ENCODE peak calls at places on chromosomes 11 and 22, in four cellular contexts. Q, C, U and E are unnamed samples.

GRCh38 chr11:40388097-40388818 is 1071.2 kb downstream of the LRRC4C start:
- DNase-seq in C (no peak), Q (peak), U (no peak), E (peak)

GRCh38 chr11:42770444-42771065 is 541.2 kb upstream of the API5 start:
- DNase-seq in Q (no peak), C (peak), U (peak), E (no peak)

GRCh38 chr22:44678245-44678979 is 23.6 kb upstream of the PRR5 start:
- DNase-seq in Q (no peak), U (no peak), C (no peak), E (no peak)

GRCh38 chr11:47259178-47259977 is 1.6 kb downstream of the NR1H3 start:
- DNase-seq in U (peak), Q (no peak), C (no peak), E (no peak)

GRCh38 chr11:57751676-57752253 is at the start of gene BTBD18:
- DNase-seq in U (peak), C (peak), Q (peak), E (no peak)

GRCh38 chr22:49063040-49063329 is 764.7 kb downstream of the BRD1 start:
- DNase-seq in C (no peak), U (no peak), Q (no peak), E (no peak)

GRCh38 chr11:6567371-6567745 is 36.1 kb downstream of the RRP8 start:
- DNase-seq in Q (no peak), C (no peak), U (no peak), E (no peak)

GRCh38 chr11:126498281-126498680 is 142.8 kb downstream of the ST3GAL4 start:
- DNase-seq in C (no peak), U (no peak), Q (no peak), E (no peak)

GRCh38 chr11:66639066-66639813 is 737 bp downstream of the RBM4 start:
- DNase-seq in U (peak), C (peak), Q (peak), E (no peak)

GRCh38 chr11:71334191-71334590 is 81.8 kb upstream of the SHANK2 start:
- DNase-seq in Q (no peak), C (no peak), U (no peak), E (no peak)

GRCh38 chr11:58762284-58763119 is 30.8 kb upstream of the GLYAT start:
- DNase-seq in C (no peak), U (no peak), Q (no peak), E (no peak)

GRCh38 chr22:23715811-23716355 is 25.1 kb downstream of the RGL4 start:
- DNase-seq in C (no peak), Q (no peak), U (no peak), E (no peak)

GRCh38 chr11:128776088-128776433 is 82.2 kb downstream of the FLI1 start:
- DNase-seq in U (no peak), C (no peak), Q (no peak), E (no peak)

GRCh38 chr11:117424781-117425180 is 97.1 kb downstream of the CEP164 start:
- DNase-seq in Q (no peak), C (no peak), U (no peak), E (no peak)

GRCh38 chr11:69903206-69903605 is 84.0 kb upstream of the FGF3 start:
- DNase-seq in Q (no peak), U (no peak), C (no peak), E (no peak)

GRCh38 chr11:29937526-29937925 is 79.3 kb downstream of the KCNA4 start:
- DNase-seq in C (no peak), U (no peak), Q (no peak), E (no peak)

GRCh38 chr22:38718414-38718813 is 12.7 kb downstream of the GTPBP1 start:
- DNase-seq in C (no peak), U (peak), Q (peak), E (peak)

GRCh38 chr11:45585205-45585604 is 80.2 kb downstream of the CHST1 start:
- DNase-seq in Q (no peak), C (no peak), U (no peak), E (no peak)

GRCh38 chr11:104127828-104128227 is 36.1 kb downstream of the PDGFD start:
- DNase-seq in Q (peak), U (no peak), C (no peak), E (no peak)

GRCh38 chr11:911031-911889 is 650 bp upstream of the CHID1 start:
- DNase-seq in U (peak), Q (peak), C (peak), E (no peak)

GRCh38 chr22:50199836-50200332 is 927 bp upstream of the SELENOO start:
- DNase-seq in Q (no peak), C (no peak), U (no peak), E (no peak)

GRCh38 chr22:46604306-46604690 is 15.9 kb upstream of the GRAMD4 start:
- DNase-seq in Q (no peak), C (no peak), U (no peak), E (no peak)

GRCh38 chr22:42688241-42688913 is 32.3 kb downstream of the A4GALT start:
- DNase-seq in Q (peak), U (peak), C (peak), E (peak)

GRCh38 chr11:35811783-35812182 is 132.1 kb upstream of the LDLRAD3 start:
- DNase-seq in C (no peak), Q (no peak), U (no peak), E (no peak)

GRCh38 chr22:44003776-44004460 is 20.2 kb upstream of the PARVB start:
- DNase-seq in Q (no peak), U (no peak), C (no peak), E (no peak)

GRCh38 chr22:46355369-46355995 is 20.0 kb downstream of the TRMU start:
- DNase-seq in U (peak), C (peak), Q (peak), E (no peak)

GRCh38 chr22:17369553-17370035 is 334 bp downstream of the CECR2 start:
- DNase-seq in C (peak), U (no peak), Q (no peak), E (no peak)

GRCh38 chr22:38882480-38882879 is 10.5 kb upstream of the CBX6 start:
- DNase-seq in U (no peak), Q (no peak), C (no peak), E (no peak)

GRCh38 chr11:119797137-119797611 is 68.2 kb upstream of the NECTIN1 start:
- DNase-seq in Q (no peak), U (no peak), C (no peak), E (no peak)

GRCh38 chr11:66071326-66071870 is 1.3 kb downstream of the PACS1 start:
- DNase-seq in U (no peak), C (no peak), Q (no peak), E (no peak)

GRCh38 chr22:44172370-44173108 is 8.2 kb upstream of the PARVG start:
- DNase-seq in C (peak), U (no peak), Q (no peak), E (no peak)

GRCh38 chr11:127888396-127888795 is 699.0 kb downstream of the ETS1 start:
- DNase-seq in C (no peak), U (no peak), Q (no peak), E (no peak)

GRCh38 chr22:35821654-35822053 is 104.0 kb downstream of the APOL5 start:
- DNase-seq in Q (no peak), U (no peak), C (no peak), E (no peak)

GRCh38 chr22:35824256-35824655 is 106.6 kb downstream of the APOL5 start:
- DNase-seq in Q (no peak), C (no peak), U (no peak), E (no peak)

GRCh38 chr22:35818897-35819296 is 101.2 kb downstream of the APOL5 start:
- DNase-seq in Q (no peak), U (no peak), C (no peak), E (no peak)

DNA sequence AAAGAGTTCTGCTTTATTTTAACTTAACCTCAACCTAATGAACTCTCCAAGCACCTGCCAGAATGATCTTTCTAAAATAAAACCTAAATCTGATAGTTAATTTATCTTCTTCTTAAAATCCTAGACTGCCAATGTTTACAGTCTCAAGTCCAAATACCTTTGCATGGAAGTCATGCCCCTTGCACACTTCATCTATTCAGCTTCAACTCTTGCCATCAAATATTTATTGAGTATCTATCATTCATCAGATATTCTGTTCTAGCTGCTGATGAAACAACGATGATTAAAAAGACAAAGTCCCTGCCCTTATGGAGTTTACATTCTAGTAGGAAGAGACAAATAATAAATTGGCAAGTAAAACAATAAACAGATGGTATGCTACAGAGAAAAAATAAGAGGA is 101.7 kb downstream of the APOL5 start:
- DNase-seq in Q (no peak), U (no peak), C (no peak), E (no peak)
- TF ChIP-seq CTCF in Q (no peak), U (no peak), C (no peak), E (no peak)

DNA sequence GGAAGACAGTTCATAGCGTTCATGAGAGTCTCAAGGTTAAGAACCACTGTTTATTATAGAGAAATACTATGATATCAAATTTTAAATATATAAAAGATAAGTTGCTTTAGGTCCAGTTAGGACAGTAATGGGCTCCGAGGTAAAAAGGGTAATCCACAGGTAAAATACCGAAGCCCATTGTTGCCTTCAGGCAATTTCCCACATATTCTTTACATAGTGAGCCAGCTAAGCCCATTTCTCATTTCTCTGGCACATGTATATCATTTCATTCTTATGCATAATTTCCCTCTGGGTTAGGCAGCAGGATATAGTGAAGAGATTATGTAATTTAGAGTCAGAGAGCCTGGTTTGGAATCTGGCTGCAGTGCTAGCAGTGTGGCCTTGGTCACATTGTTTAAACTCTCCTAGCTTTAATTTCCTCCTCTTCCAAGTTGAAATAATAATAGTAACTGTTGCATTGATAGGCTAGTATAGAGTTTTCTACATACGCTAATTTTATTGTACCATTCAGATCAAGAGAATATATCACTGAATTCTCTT is 7.6 kb upstream of the POU2AF1 start:
- DNase-seq in U (no peak), C (no peak), Q (no peak), E (no peak)
- TF ChIP-seq CTCF in U (no peak), C (no peak), Q (no peak), E (no peak)

DNA sequence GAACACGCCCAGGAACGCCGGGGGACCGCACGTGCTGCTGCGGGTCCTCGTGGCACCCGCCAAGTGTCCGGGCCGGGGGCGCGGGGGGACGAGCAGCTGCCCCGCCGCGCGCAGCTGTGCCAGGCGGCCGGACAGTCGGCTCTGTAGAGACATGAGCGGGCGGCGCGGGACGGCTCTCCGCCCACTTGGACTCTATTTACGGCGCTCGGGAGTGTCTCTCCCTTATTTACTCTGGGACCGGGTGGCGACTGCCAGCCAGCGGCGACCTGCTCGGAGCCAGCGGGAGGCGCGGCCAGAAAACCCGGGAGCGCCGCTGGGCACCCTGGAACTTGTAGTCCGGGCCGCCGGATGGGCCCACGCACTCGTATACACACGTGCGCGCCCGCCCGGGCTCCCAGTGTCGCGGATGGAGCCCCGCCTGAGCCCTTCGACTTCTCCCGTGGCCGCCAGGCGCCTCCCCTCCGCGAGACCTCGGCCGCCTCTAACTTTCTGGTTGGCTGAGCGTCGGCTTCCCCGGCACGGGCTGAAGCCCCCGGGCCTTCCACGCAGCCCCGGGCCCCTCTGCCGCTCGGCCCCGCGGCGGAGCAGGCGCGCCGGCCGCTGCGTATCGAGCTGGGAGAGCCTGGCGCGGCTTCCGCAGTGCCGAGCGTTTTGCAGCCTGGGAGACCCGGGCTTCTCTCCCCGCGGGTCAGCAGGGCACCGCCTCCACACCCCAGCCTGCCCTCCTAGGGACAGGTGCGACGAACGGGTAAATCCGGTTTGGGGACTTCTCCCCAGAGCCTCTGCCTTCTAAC is at the start of gene MACROD1:
- DNase-seq in U (peak), Q (peak), C (peak), E (peak)
- TF ChIP-seq CTCF in U (no peak), Q (no peak), C (no peak), E (no peak)

GRCh38 chr11:62507023-62507422 is 39.6 kb downstream of the AHNAK start:
- DNase-seq in C (no peak), Q (no peak), U (no peak), E (no peak)

GRCh38 chr11:62506413-62506940 is 40.1 kb downstream of the AHNAK start:
- DNase-seq in U (no peak), C (no peak), Q (no peak), E (no peak)

GRCh38 chr11:62505784-62506145 is 40.8 kb downstream of the AHNAK start:
- DNase-seq in C (no peak), Q (no peak), U (no peak), E (no peak)

GRCh38 chr11:62505112-62505783 is 41.4 kb downstream of the AHNAK start:
- DNase-seq in U (no peak), C (peak), Q (no peak), E (no peak)

DNA sequence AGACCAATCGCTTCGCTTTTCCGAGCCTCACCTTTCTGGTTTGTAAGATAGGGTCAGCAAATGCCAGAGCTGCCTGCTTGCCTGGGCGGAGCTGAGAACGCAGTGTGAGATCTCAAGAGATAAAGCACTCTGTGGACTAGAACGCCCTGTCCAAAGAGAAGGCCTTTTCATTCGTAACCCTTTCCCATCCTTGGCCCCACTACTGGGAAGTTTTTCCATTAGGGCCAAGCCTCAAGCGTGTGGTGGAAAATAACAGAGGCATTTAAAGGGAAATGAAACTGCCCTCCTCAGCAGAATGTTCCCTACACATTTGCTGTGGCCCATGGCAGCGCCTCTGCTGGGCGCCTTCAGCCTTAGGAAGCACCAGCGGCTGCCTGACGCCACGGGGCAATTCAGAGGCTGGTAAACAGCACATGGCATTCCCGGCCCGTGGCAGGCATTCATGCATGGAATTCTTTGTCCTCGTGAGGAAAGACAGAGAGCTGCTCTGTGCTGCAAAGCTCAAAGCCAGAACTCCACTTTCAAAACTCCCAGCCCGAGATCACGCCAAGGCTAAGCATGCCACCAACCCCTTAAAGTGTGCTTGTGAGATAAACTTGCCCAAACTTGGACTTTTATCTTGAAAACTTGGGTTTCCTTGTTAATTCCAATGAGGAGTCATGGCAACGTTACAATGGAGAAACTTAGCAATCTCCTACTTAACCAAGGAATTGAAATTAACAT is 38.1 kb downstream of the AHNAK start:
- DNase-seq in Q (peak), U (peak), C (peak), E (no peak)
- TF ChIP-seq CTCF in Q (peak), U (peak), C (peak), E (peak)

DNA sequence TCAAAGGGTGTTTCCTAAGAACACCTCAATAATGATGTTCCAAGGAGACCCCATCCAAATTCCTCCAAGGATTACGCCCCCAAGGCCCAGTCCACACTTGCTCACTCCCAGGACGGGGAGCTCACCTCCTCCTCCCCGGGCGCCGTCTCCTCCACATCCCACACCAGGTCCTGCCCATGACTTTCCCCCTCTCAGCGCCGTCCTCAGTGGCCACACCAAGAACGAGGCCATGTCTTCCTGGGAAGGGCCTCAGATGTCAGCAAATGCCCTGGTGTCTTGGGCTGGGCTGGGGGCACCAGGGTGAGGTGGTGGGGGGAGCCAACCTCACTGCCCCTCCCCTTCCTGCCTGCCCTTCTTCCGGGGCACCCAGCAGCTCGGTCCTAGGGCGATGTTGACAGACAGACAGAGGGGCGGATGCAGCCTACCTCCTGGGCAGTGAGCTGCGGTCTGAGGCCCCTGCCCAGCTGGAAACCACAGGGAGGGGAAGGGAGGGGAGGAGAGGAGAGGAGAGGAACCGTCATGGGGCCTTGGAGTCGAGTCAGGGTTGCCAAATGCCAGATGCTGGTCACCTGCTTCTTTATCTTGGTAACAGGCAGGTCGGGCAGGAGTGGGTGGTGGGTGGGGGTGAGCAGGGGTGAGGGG is at the start of the genes C11orf21 and TSPAN32:
- DNase-seq in C (peak), Q (no peak), U (no peak), E (no peak)
- TF ChIP-seq CTCF in C (no peak), Q (no peak), U (no peak), E (no peak)

GRCh38 chr11:124108158-124108557 is 7.1 kb upstream of the VWA5A start:
- DNase-seq in Q (no peak), U (peak), C (no peak), E (no peak)
- TF ChIP-seq CTCF in Q (no peak), U (no peak), C (no peak), E (peak)

GRCh38 chr11:31799794-31800397 is 11.2 kb downstream of the PAX6 start:
- DNase-seq in C (no peak), U (no peak), Q (no peak), E (no peak)

GRCh38 chr11:31798057-31799035 is 12.8 kb downstream of the PAX6 start:
- DNase-seq in C (peak), Q (no peak), U (no peak), E (no peak)

GRCh38 chr11:31800398-31801265 is 10.5 kb downstream of the PAX6 start:
- DNase-seq in U (no peak), Q (no peak), C (no peak), E (no peak)

GRCh38 chr11:31797227-31798056 is 13.7 kb downstream of the PAX6 start:
- DNase-seq in Q (no peak), U (no peak), C (no peak), E (no peak)

GRCh38 chr11:31799036-31799793 is 11.9 kb downstream of the PAX6 start:
- DNase-seq in Q (no peak), U (no peak), C (peak), E (no peak)
- TF ChIP-seq CTCF in Q (no peak), U (no peak), C (no peak), E (no peak)

DNA sequence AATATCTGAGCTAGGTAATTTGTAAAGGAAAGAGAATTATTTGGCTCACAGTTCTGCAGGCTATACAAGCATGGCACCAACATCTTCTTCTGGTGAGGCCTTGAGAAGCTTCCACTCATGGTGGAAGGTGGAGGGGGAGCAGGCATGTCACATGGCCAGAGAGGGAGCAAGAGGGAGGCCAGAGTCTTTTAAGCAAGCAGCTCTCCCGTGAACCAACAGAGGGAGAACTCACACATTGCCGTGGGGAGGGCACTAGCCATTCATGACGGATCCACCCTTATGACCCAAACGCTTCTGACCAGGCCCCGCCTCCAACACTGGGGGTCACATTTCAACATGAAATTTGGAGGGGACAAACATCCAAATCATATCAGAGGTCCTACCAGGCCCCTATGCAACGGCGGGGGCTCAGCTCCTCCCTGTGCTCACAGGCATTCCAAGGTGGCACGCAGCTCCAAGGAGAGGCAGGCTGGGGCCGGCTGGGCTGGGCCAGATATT is 4.6 kb downstream of the C11orf96 start:
- DNase-seq in Q (peak), C (no peak), U (peak), E (no peak)
- TF ChIP-seq CTCF in Q (peak), C (peak), U (no peak), E (peak)